ENCODE peak calls at places on chromosomes 11 and 22, in eight cellular contexts. C is PC-9, R is left ventricle myocardium inferior, A is heart left ventricle, P is right atrium auricular region, U is cardiac muscle cell, S is prostate gland, K is astrocyte. T is an unnamed sample.

GRCh38 chr11:126405906-126406305 is 50.4 kb downstream of the ST3GAL4 start:
- DNase-seq in C (peak; percentile 89), R (no peak), A (no peak), P (no peak), U (no peak), S (no peak), K (no peak), T (no peak)

GRCh38 chr11:16607675-16608644 is 130.5 kb upstream of the C11orf58 start:
- DNase-seq in C (peak; percentile 43), R (peak; percentile 88), A (peak; percentile 88), P (peak; percentile 87), U (peak; percentile 77), S (peak; percentile 69), K (peak; percentile 60), T (peak; percentile 90)

GRCh38 chr22:21067901-21068680 is 22.3 kb downstream of the LRRC74B start:
- DNase-seq in C (no peak), R (no peak), A (no peak), P (no peak), U (no peak), S (no peak), K (no peak), T (no peak)

GRCh38 chr22:22997988-22998387 is 72.3 kb upstream of the GNAZ start:
- DNase-seq in C (no peak), R (no peak), A (no peak), P (no peak), U (no peak), S (no peak), K (no peak), T (no peak)

GRCh38 chr11:41446566-41446965 is 12.9 kb downstream of the LRRC4C start:
- DNase-seq in C (no peak), R (no peak), A (no peak), P (no peak), U (no peak), S (no peak), K (peak; percentile 56), T (no peak)

GRCh38 chr11:44446341-44446712 is 119.1 kb upstream of the CD82 start:
- DNase-seq in C (no peak), R (no peak), A (no peak), P (no peak), U (no peak), S (no peak), K (no peak), T (no peak)

GRCh38 chr22:46079861-46080821 is 70.2 kb upstream of the PPARA start:
- DNase-seq in C (no peak), R (peak; percentile 75), A (peak; percentile 81), P (peak; percentile 89), U (no peak), S (peak; percentile 79), K (peak; percentile 88), T (peak; percentile 97)

GRCh38 chr11:114154271-114155047 is 94.9 kb downstream of the ZBTB16 start:
- DNase-seq in C (no peak), R (no peak), A (no peak), P (peak; percentile 86), U (peak; percentile 97), S (peak; percentile 81), K (no peak), T (no peak)

GRCh38 chr11:87425943-87426342 is 388.2 kb downstream of the TMEM135 start:
- DNase-seq in C (no peak), R (no peak), A (no peak), P (no peak), U (no peak), S (no peak), K (peak; percentile 63), T (peak; percentile 57)

GRCh38 chr11:1834791-1835670 is at the start of gene SYT8:
- DNase-seq in C (peak; percentile 37), R (no peak), A (peak; percentile 56), P (no peak), U (no peak), S (no peak), K (no peak), T (no peak)

GRCh38 chr11:20353829-20354434 is 9.6 kb upstream of the HTATIP2 start:
- DNase-seq in C (no peak), R (no peak), A (no peak), P (no peak), U (peak; percentile 64), S (no peak), K (no peak), T (no peak)

GRCh38 chr11:87454246-87454645 is 416.5 kb downstream of the TMEM135 start:
- DNase-seq in C (no peak), R (no peak), A (no peak), P (no peak), U (no peak), S (no peak), K (no peak), T (no peak)

GRCh38 chr11:22657101-22657694 is 9.2 kb upstream of the GAS2 start:
- DNase-seq in C (no peak), R (no peak), A (no peak), P (no peak), U (no peak), S (no peak), K (no peak), T (no peak)

GRCh38 chr11:8093931-8094575 is 13.0 kb downstream of the TUB start:
- DNase-seq in C (no peak), R (no peak), A (no peak), P (peak; percentile 16), U (no peak), S (no peak), K (no peak), T (no peak)

GRCh38 chr22:34333285-34333684 is 413.0 kb upstream of the LARGE1 start:
- DNase-seq in C (no peak), R (no peak), A (no peak), P (no peak), U (no peak), S (no peak), K (no peak), T (no peak)

GRCh38 chr11:36292311-36292722 is 3.1 kb upstream of the COMMD9 start:
- DNase-seq in C (no peak), R (no peak), A (no peak), P (no peak), U (peak; percentile 63), S (no peak), K (peak; percentile 20), T (peak; percentile 60)

GRCh38 chr11:59559886-59560285 is 48.5 kb downstream of the OR4D9 start:
- DNase-seq in C (no peak), R (no peak), A (no peak), P (no peak), U (no peak), S (no peak), K (no peak), T (no peak)

GRCh38 chr11:35200811-35201341 is 61.9 kb downstream of the CD44 start:
- DNase-seq in C (no peak), R (no peak), A (no peak), P (no peak), U (no peak), S (no peak), K (no peak), T (no peak)
- H3K36me3 ChIP-seq in C (peaks cover 95% of the 10 kb centered on the region), R (peaks cover 9% of the 10 kb centered on the region), A (peaks cover 87% of the 10 kb centered on the region), P (peaks cover 7% of the 10 kb centered on the region), U (no peaks in the 10 kb centered on the region), S (no peaks in the 10 kb centered on the region), K (peaks cover 72% of the 10 kb centered on the region), T (peaks cover 96% of the 10 kb centered on the region)

GRCh38 chr22:30167327-30167726 is 79.2 kb downstream of the LIF start:
- DNase-seq in C (no peak), R (no peak), A (no peak), P (no peak), U (no peak), S (no peak), K (no peak), T (no peak)
- H3K27ac ChIP-seq in C (no peak overlapping the region), R (no peak overlapping the region), A (no peak overlapping the region), P (no peak overlapping the region), U (no peak overlapping the region), S (no peak overlapping the region), K (no peak overlapping the region), T (no peak overlapping the region)

GRCh38 chr11:70873736-70874412 is 378.5 kb downstream of the SHANK2 start:
- DNase-seq in C (no peak), R (no peak), A (no peak), P (no peak), U (no peak), S (no peak), K (no peak), T (peak; percentile 40)
- H3K9me3 ChIP-seq in C (no peaks in the 10 kb centered on the region), R (no peaks in the 10 kb centered on the region), A (no peaks in the 10 kb centered on the region), P (no peaks in the 10 kb centered on the region), U (no peaks in the 10 kb centered on the region), S (no peaks in the 10 kb centered on the region), K (no peaks in the 10 kb centered on the region), T (peaks cover 57% of the 10 kb centered on the region)

GRCh38 chr11:116861539-116861938 is 24.1 kb upstream of the APOA1 start:
- DNase-seq in C (no peak), R (no peak), A (no peak), P (no peak), U (peak; percentile 57), S (no peak), K (peak; percentile 87), T (peak; percentile 60)
- H3K36me3 ChIP-seq in C (peaks cover 13% of the 10 kb centered on the region), R (peaks cover 89% of the 10 kb centered on the region), A (peaks cover 96% of the 10 kb centered on the region), P (peaks cover 71% of the 10 kb centered on the region), U (peaks cover 72% of the 10 kb centered on the region), S (peaks cover 7% of the 10 kb centered on the region), K (no peaks in the 10 kb centered on the region), T (peaks cover 16% of the 10 kb centered on the region)

GRCh38 chr11:802018-802617 is 2.9 kb downstream of the PIDD1 start:
- DNase-seq in C (no peak), R (no peak), A (no peak), P (no peak), U (no peak), S (no peak), K (no peak), T (no peak)

GRCh38 chr11:803770-804598 is 1.0 kb downstream of the PIDD1 start:
- DNase-seq in C (no peak), R (no peak), A (no peak), P (no peak), U (no peak), S (no peak), K (no peak), T (no peak)

GRCh38 chr11:804599-804964 is 449 bp downstream of the PIDD1 start:
- DNase-seq in C (no peak), R (no peak), A (no peak), P (no peak), U (no peak), S (no peak), K (no peak), T (no peak)

GRCh38 chr11:802693-803466 is 2.2 kb downstream of the PIDD1 start:
- DNase-seq in C (no peak), R (no peak), A (no peak), P (no peak), U (no peak), S (no peak), K (no peak), T (no peak)

DNA sequence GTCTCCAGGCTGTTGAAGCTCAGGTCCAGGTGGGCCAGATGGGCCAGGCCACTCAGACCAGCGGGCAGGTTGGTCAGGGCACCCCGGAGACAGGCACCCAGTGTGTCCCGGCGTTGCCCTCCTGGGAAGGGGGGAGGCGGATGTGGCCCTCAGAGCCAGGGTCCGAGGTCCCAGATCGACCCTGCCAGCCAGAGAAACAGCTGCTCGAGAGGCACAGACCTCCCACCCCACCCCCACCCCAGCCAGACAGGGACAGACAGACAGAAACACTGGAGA is 1.6 kb downstream of the PIDD1 start:
- DNase-seq in C (no peak), R (no peak), A (no peak), P (no peak), U (no peak), S (no peak), K (no peak), T (no peak)
- H3K27ac ChIP-seq in C (no peak overlapping the region), R (no peak overlapping the region), A (no peak overlapping the region), P (no peak overlapping the region), U (no peak overlapping the region), S (no peak overlapping the region), K (no peak overlapping the region), T (no peak overlapping the region)

GRCh38 chr22:47678048-47678447 is 915.6 kb downstream of the TBC1D22A start:
- DNase-seq in C (no peak), R (no peak), A (no peak), P (no peak), U (no peak), S (no peak), K (no peak), T (no peak)
- H3K9me3 ChIP-seq in C (no peaks in the 10 kb centered on the region), R (peaks cover 10% of the 10 kb centered on the region), A (no peaks in the 10 kb centered on the region), P (peaks cover 8% of the 10 kb centered on the region), U (no peaks in the 10 kb centered on the region), S (no peaks in the 10 kb centered on the region), K (peaks cover 13% of the 10 kb centered on the region), T (no peaks in the 10 kb centered on the region)